ENCODE peak calls at places on chromosomes 13 and 19, in four cellular contexts. F is endothelial cell, B is activated T-helper 1 cell treated with Interleukin-2 at 50 U/mL for 16 hours, C is substantia nigra. T is an unnamed sample.
A peak's percentile ranks its signal among the peaks of the same experiment; 100 is the strongest.

GRCh38 chr13:102856603-102857002 is 10.8 kb downstream of the ERCC5 start:
- DNase-seq in F (no peak), B (no peak), C (no peak), T (no peak)

GRCh38 chr19:918481-919156 is 1.5 kb downstream of the KISS1R start:
- DNase-seq in B (no peak), F (no peak), C (no peak), T (no peak)

GRCh38 chr19:41616785-41617621 is 9.9 kb downstream of the CEACAM4 start:
- DNase-seq in B (no peak), C (no peak), F (peak; percentile 69), T (peak; percentile 30)

GRCh38 chr19:56839665-56840451 is 668 bp downstream of the PEG3 start:
- DNase-seq in B (no peak), F (no peak), C (peak; percentile 98), T (no peak)

GRCh38 chr19:45306522-45307027 is 16.1 kb downstream of the CKM start:
- DNase-seq in B (no peak), F (no peak), C (no peak), T (peak; percentile 81)

GRCh38 chr19:11767633-11768133 is 883 bp downstream of the ZNF441 start:
- DNase-seq in F (no peak), C (no peak), B (no peak), T (no peak)

GRCh38 chr19:33064117-33064777 is 441 bp downstream of the RHPN2 start:
- DNase-seq in B (no peak), C (no peak), F (peak; percentile 16), T (peak; percentile 75)

GRCh38 chr19:34794289-34794960 is 21.4 kb upstream of the ZNF599 start:
- DNase-seq in B (no peak), F (no peak), C (no peak), T (no peak)

GRCh38 chr19:54317965-54318240 is 4.9 kb upstream of the LILRA5 start:
- DNase-seq in B (no peak), C (no peak), F (no peak), T (no peak)

GRCh38 chr19:5801796-5802616 is 2.9 kb upstream of the NRTN start:
- DNase-seq in C (no peak), B (no peak), F (no peak), T (peak; percentile 80)

GRCh38 chr19:49441210-49441959 is at the start of gene SLC17A7:
- DNase-seq in B (no peak), F (peak; percentile 43), C (no peak), T (peak; percentile 91)

GRCh38 chr13:94233401-94233800 is 246.1 kb downstream of the DCT start:
- DNase-seq in F (no peak), C (no peak), B (no peak), T (no peak)

GRCh38 chr19:17487240-17488121 is 17.2 kb downstream of the SLC27A1 start:
- DNase-seq in C (no peak), F (no peak), B (no peak), T (no peak)

GRCh38 chr13:91025442-91025841 is 322.0 kb upstream of the MIR17HG start:
- DNase-seq in B (no peak), C (no peak), F (no peak), T (no peak)

GRCh38 chr19:518292-519231 is 11.3 kb downstream of the TPGS1 start:
- DNase-seq in C (no peak), F (no peak), B (peak; percentile 56), T (peak; percentile 82)

GRCh38 chr19:10551698-10552301 is 8.1 kb downstream of the ATG4D start:
- DNase-seq in F (no peak), B (no peak), C (no peak), T (peak; percentile 55)

GRCh38 chr19:35224681-35225604 is 3.6 kb downstream of the FAM187B start:
- DNase-seq in B (no peak), F (no peak), C (no peak), T (peak; percentile 80)

GRCh38 chr19:9306443-9306842 is 3.2 kb downstream of the ZNF699 start:
- DNase-seq in B (no peak), C (no peak), F (no peak), T (no peak)

GRCh38 chr19:52527954-52528326 is 472 bp downstream of the ZNF808 start:
- DNase-seq in C (no peak), B (no peak), F (peak; percentile 13), T (peak; percentile 36)

GRCh38 chr13:112984501-112984900 is 15.5 kb downstream of the MCF2L start:
- DNase-seq in B (no peak), F (no peak), C (no peak), T (no peak)

GRCh38 chr13:33205804-33206221 is 79.7 kb downstream of the STARD13 start:
- DNase-seq in B (no peak), F (peak; percentile 28), C (no peak), T (no peak)

GRCh38 chr13:70415141-70415540 is 306.9 kb upstream of the KLHL1 start:
- DNase-seq in B (no peak), C (no peak), F (no peak), T (no peak)